ENCODE peak calls at places on chromosomes 13 and 19, in seven cellular contexts. E, L, A, T, B, Y and J are unnamed samples.

GRCh38 chr13:20160346-20161274 is at the start of gene GJA3:
- DNase-seq in E (peak; percentile 70), L (peak; percentile 81), A (peak; percentile 79), T (peak; percentile 29), B (peak; percentile 60), Y (no peak), J (no peak)

GRCh38 chr13:87172166-87172825 is 498.9 kb upstream of the SLITRK5 start:
- DNase-seq in E (no peak), L (no peak), A (peak; percentile 14), T (no peak), B (no peak), Y (no peak), J (no peak)

GRCh38 chr13:95505976-95506375 is 46.5 kb upstream of the CLDN10 start:
- DNase-seq in E (no peak), L (no peak), A (no peak), T (no peak), B (no peak), Y (no peak), J (no peak)

GRCh38 chr19:13095934-13096890 is 6.4 kb downstream of the LYL1 start:
- DNase-seq in E (peak; percentile 65), L (peak; percentile 84), A (no peak), T (no peak), B (no peak), Y (no peak), J (no peak)

GRCh38 chr13:95641961-95642621 is 2.4 kb downstream of the DZIP1 start:
- DNase-seq in E (peak; percentile 73), L (peak; percentile 81), A (peak; percentile 77), T (peak; percentile 45), B (peak; percentile 46), Y (no peak), J (no peak)

GRCh38 chr13:113179374-113180230 is 21.2 kb downstream of the PROZ start:
- DNase-seq in E (no peak), L (no peak), A (no peak), T (peak; percentile 54), B (no peak), Y (no peak), J (no peak)

GRCh38 chr13:102373221-102373620 is 28.6 kb downstream of the FGF14 start:
- DNase-seq in E (no peak), L (no peak), A (no peak), T (no peak), B (peak; percentile 16), Y (no peak), J (no peak)

GRCh38 chr19:45765365-45766292 is 3.4 kb downstream of the SIX5 start:
- DNase-seq in E (no peak), L (no peak), A (no peak), T (no peak), B (no peak), Y (no peak), J (no peak)

GRCh38 chr19:49489601-49490167 is 2.3 kb downstream of the RPL13A start:
- DNase-seq in E (no peak), L (no peak), A (peak; percentile 52), T (no peak), B (no peak), Y (no peak), J (no peak)

GRCh38 chr19:14113762-14114414 is 3.7 kb downstream of the PRKACA start:
- DNase-seq in E (peak; percentile 6), L (peak; percentile 80), A (no peak), T (no peak), B (no peak), Y (peak; percentile 32), J (no peak)

GRCh38 chr19:18849838-18850400 is 18.2 kb downstream of the UPF1 start:
- DNase-seq in E (no peak), L (no peak), A (no peak), T (no peak), B (no peak), Y (no peak), J (no peak)

GRCh38 chr13:23905766-23906165 is 8.5 kb upstream of the C1QTNF9B start:
- DNase-seq in E (no peak), L (no peak), A (no peak), T (peak; percentile 16), B (no peak), Y (no peak), J (no peak)

GRCh38 chr19:49213791-49214190 is 56.2 kb downstream of the TRPM4 start:
- DNase-seq in E (no peak), L (peak; percentile 72), A (no peak), T (no peak), B (no peak), Y (no peak), J (no peak)

GRCh38 chr19:32543107-32543900 is 37.7 kb upstream of the PDCD5 start:
- DNase-seq in E (no peak), L (no peak), A (no peak), T (no peak), B (peak; percentile 28), Y (peak; percentile 89), J (no peak)

GRCh38 chr13:20927858-20928257 is 25.3 kb upstream of the XPO4 start:
- DNase-seq in E (no peak), L (no peak), A (no peak), T (no peak), B (no peak), Y (no peak), J (no peak)

GRCh38 chr19:34391813-34392212 is 12.4 kb upstream of the PDCD2L start:
- DNase-seq in E (no peak), L (no peak), A (no peak), T (no peak), B (no peak), Y (no peak), J (no peak)

GRCh38 chr13:109737606-109738005 is 48.8 kb downstream of the IRS2 start:
- DNase-seq in E (no peak), L (no peak), A (peak; percentile 91), T (peak; percentile 34), B (peak; percentile 69), Y (peak; percentile 69), J (no peak)

GRCh38 chr19:35106291-35106583 is 9.4 kb upstream of the FXYD3 start:
- DNase-seq in E (no peak), L (no peak), A (no peak), T (no peak), B (no peak), Y (no peak), J (no peak)

GRCh38 chr13:69970521-69970920 is 137.1 kb upstream of the ATXN8OS start:
- DNase-seq in E (peak; percentile 32), L (no peak), A (no peak), T (no peak), B (no peak), Y (no peak), J (no peak)

GRCh38 chr13:29503041-29503837 is 92.2 kb downstream of the SLC7A1 start:
- DNase-seq in E (peak; percentile 38), L (peak; percentile 66), A (no peak), T (peak; percentile 30), B (no peak), Y (no peak), J (no peak)

GRCh38 chr13:106513608-106514007 is 21.9 kb downstream of the EFNB2 start:
- DNase-seq in E (no peak), L (no peak), A (no peak), T (no peak), B (no peak), Y (no peak), J (no peak)
- H3K4me2 ChIP-seq in E (peak overlapping the region; percentile 33), L (peak overlapping the region; percentile 17), A (no peak overlapping the region), T (no peak overlapping the region), B (peak overlapping the region; percentile 63), Y (no peak overlapping the region), J (no peak overlapping the region)

DNA sequence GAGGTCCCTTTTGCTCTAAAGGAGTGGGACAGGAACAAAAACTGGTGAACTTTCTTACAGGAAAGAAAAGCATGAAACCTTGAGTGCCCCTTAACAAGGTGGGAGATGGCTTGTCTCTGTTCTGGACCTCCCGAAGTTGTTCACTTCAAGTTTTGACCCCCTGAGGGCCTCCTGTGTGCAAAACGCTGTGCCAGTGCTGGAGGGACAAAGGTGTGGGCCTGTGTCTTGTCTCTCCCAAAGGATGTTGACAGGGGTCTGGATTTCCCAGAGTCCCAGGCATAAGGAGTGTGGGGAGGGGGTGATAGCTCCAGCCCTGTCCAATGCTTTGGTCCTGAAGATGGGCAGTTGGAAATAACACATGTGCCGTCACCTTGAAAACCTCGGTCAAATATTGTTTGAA is 6.5 kb downstream of the ZNF536 start:
- DNase-seq in E (no peak), L (no peak), A (no peak), T (no peak), B (no peak), Y (no peak), J (no peak)
- H3K9me3 ChIP-seq in E (no peaks in the 10 kb centered on the region), L (no peaks in the 10 kb centered on the region), A (no peaks in the 10 kb centered on the region), T (no peaks in the 10 kb centered on the region), B (peaks cover 36% of the 10 kb centered on the region), Y (no peaks in the 10 kb centered on the region), J (no peaks in the 10 kb centered on the region)

GRCh38 chr13:51583875-51584730 is at the start of gene WDFY2:
- DNase-seq in E (peak; percentile 100), L (peak; percentile 100), A (peak; percentile 100), T (peak; percentile 100), B (peak; percentile 100), Y (peak; percentile 98), J (peak; percentile 95)
- TF ChIP-seq EZH2 in E (no peak), L (no peak), A (no peak), T (no peak), B (no peak), Y (no peak), J (no peak)

DNA sequence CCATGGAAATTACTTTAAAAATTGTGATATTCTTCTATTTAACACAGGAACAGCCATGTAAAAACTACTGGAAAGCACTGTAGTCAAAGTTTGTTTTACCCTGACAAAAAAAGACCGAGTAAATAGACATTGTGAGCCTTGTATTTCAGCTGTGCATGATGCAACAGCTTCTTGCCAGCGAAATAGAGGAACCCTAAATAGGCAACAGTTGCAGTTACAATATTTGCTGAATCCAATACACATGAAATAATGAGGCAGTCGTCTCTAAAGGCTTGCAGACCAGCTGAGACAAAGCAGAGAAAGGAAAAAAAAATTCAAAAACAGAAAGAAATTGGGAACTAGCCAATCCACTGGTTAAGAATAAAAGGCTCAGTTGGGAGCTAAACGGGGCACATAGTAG is 1001.1 kb downstream of the OLFM4 start:
- DNase-seq in E (no peak), L (no peak), A (no peak), T (no peak), B (no peak), Y (no peak), J (no peak)
- H3K4me2 ChIP-seq in E (no peak overlapping the region), L (no peak overlapping the region), A (no peak overlapping the region), T (no peak overlapping the region), B (no peak overlapping the region), Y (no peak overlapping the region), J (no peak overlapping the region)

DNA sequence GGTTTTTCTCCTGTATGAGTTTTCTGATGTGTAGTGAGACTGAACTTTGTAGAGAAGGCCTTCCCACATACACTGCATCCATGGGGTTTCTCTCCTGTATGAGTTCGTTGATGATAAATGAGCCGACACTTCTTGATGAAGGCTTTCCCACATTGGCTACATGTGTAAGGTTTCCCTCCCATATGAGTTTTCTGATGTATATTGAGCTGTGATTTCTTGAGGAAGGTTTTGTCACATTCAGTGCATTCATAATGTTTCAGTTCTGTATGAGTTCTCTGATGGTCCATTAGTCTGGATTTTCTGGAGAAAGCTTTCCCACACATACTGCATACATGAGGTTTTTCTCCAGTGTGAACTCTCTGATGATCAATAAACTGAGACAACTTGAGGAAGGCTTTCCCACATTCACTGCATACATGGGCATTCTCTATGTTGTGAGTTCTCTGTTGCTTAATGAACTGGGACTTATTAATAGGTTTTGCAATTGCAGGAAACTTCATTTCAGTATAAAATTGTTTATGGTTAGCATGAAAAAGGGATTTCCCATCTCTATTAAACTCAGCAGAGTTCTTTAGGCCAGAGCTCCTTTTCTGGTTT is 7.5 kb upstream of the ZNF350 start:
- DNase-seq in E (no peak), L (no peak), A (peak; percentile 3), T (peak; percentile 10), B (no peak), Y (no peak), J (no peak)
- H3K9me3 ChIP-seq in E (peaks cover 72% of the 10 kb centered on the region), L (peaks cover 68% of the 10 kb centered on the region), A (peaks cover 19% of the 10 kb centered on the region), T (peaks cover 4% of the 10 kb centered on the region), B (peaks cover 62% of the 10 kb centered on the region), Y (peaks cover 94% of the 10 kb centered on the region), J (no peaks in the 10 kb centered on the region)